ENCODE peak calls at places on chromosomes 7 and 10, in eight cellular contexts. H is HTR-8/SVneo, N is foreskin fibroblast, B is sciatic nerve, K is T-helper 2 cell, A is amniotic stem cell, J is A673, O is left cardiac atrium. R is an unnamed sample.

GRCh38 chr7:55533050-55533728 is 39.1 kb downstream of the VOPP1 start:
- DNase-seq in H (peak; percentile 31), N (peak; percentile 39), B (no peak), K (peak; percentile 43), A (no peak), J (no peak), O (no peak), R (no peak)

GRCh38 chr10:125116652-125117310 is 43.6 kb downstream of the CTBP2 start:
- DNase-seq in H (no peak), N (no peak), B (no peak), K (no peak), A (no peak), J (no peak), O (no peak), R (no peak)

GRCh38 chr10:76717141-76717540 is 920.5 kb downstream of the KCNMA1 start:
- DNase-seq in H (peak; percentile 25), N (peak; percentile 37), B (no peak), K (no peak), A (peak; percentile 15), J (no peak), O (no peak), R (no peak)

GRCh38 chr10:102433619-102434046 is 1.3 kb upstream of the CUEDC2 start:
- DNase-seq in H (no peak), N (no peak), B (no peak), K (no peak), A (no peak), J (no peak), O (no peak), R (no peak)

GRCh38 chr7:19989906-19990305 is 216.5 kb upstream of the TMEM196 start:
- DNase-seq in H (no peak), N (no peak), B (no peak), K (no peak), A (no peak), J (no peak), O (no peak), R (no peak)

GRCh38 chr7:84949067-84949466 is 237.8 kb downstream of the SEMA3D start:
- DNase-seq in H (no peak), N (no peak), B (no peak), K (no peak), A (no peak), J (no peak), O (no peak), R (no peak)

GRCh38 chr7:139230484-139230773 is 608 bp upstream of the UBN2 start:
- DNase-seq in H (no peak), N (no peak), B (no peak), K (no peak), A (no peak), J (no peak), O (no peak), R (peak; percentile 45)

GRCh38 chr10:43395571-43396060 is 13.4 kb downstream of the HNRNPF start:
- DNase-seq in H (no peak), N (no peak), B (peak; percentile 64), K (peak; percentile 32), A (no peak), J (peak; percentile 55), O (no peak), R (no peak)

GRCh38 chr7:126370038-126370668 is 882.6 kb downstream of the GRM8 start:
- DNase-seq in H (no peak), N (no peak), B (no peak), K (no peak), A (no peak), J (no peak), O (no peak), R (no peak)

GRCh38 chr10:241451-241850 is 106.2 kb downstream of the ZMYND11 start:
- DNase-seq in H (no peak), N (no peak), B (no peak), K (no peak), A (no peak), J (no peak), O (no peak), R (no peak)

GRCh38 chr7:158910254-158911053 is 54.1 kb downstream of the DYNC2I1 start:
- DNase-seq in H (no peak), N (no peak), B (no peak), K (no peak), A (no peak), J (no peak), O (no peak), R (no peak)

GRCh38 chr7:135509589-135509838 is 388 bp downstream of the CNOT4 start:
- DNase-seq in H (no peak), N (no peak), B (no peak), K (no peak), A (no peak), J (no peak), O (no peak), R (no peak)

GRCh38 chr7:95470452-95470851 is 15.3 kb upstream of the ASB4 start:
- DNase-seq in H (no peak), N (peak; percentile 24), B (no peak), K (no peak), A (no peak), J (peak; percentile 93), O (peak; percentile 27), R (no peak)

GRCh38 chr10:44990965-44991364 is 9.8 kb upstream of the ZNF22 start:
- DNase-seq in H (no peak), N (no peak), B (no peak), K (no peak), A (no peak), J (no peak), O (no peak), R (no peak)

GRCh38 chr10:126135939-126136595 is 239.7 kb downstream of the FANK1 start:
- DNase-seq in H (no peak), N (no peak), B (no peak), K (no peak), A (no peak), J (peak; percentile 83), O (no peak), R (no peak)